ENCODE peak calls at places on chromosomes 2 and 18, in ten cellular contexts. K, Q, U, D, Z, G, N, J, Y and B are unnamed samples. For H3K9me3, the result is how much of the 10 kb centered on the place peaks cover.

GRCh38 chr2:156907806-156908205 is 349.7 kb upstream of the GALNT5 start:
- DNase-seq in K (no peak), Q (no peak), U (no peak), D (peak), Z (no peak), G (no peak), N (no peak), J (peak), Y (no peak), B (no peak)

GRCh38 chr2:14114275-14114674 is 518.2 kb upstream of the LRATD1 start:
- DNase-seq in K (no peak), Q (no peak), U (no peak), D (no peak), Z (no peak), G (no peak), N (no peak), J (no peak), Y (no peak), B (no peak)

GRCh38 chr2:119517433-119517832 is 6.8 kb downstream of the SCTR start:
- DNase-seq in K (peak), Q (peak), U (no peak), D (peak), Z (peak), G (peak), N (peak), J (peak), Y (no peak), B (peak)

GRCh38 chr2:9692392-9693137 is 61.8 kb upstream of the YWHAQ start:
- DNase-seq in K (no peak), Q (peak), U (no peak), D (no peak), Z (no peak), G (peak), N (no peak), J (no peak), Y (no peak), B (no peak)

GRCh38 chr18:366466-367053 is 98.7 kb upstream of the THOC1 start:
- DNase-seq in K (no peak), Q (no peak), U (no peak), D (no peak), Z (no peak), G (no peak), N (no peak), J (no peak), Y (no peak), B (no peak)

GRCh38 chr2:215870088-215870490 is 143.3 kb downstream of the MREG start:
- DNase-seq in K (no peak), Q (no peak), U (no peak), D (peak), Z (peak), G (peak), N (no peak), J (no peak), Y (no peak), B (no peak)

GRCh38 chr18:80145191-80145799 is 36.2 kb downstream of the ADNP2 start:
- DNase-seq in K (peak), Q (no peak), U (no peak), D (peak), Z (no peak), G (no peak), N (no peak), J (peak), Y (no peak), B (no peak)

GRCh38 chr2:219209236-219209635 is 2.7 kb downstream of the ZFAND2B start:
- DNase-seq in K (no peak), Q (no peak), U (no peak), D (no peak), Z (no peak), G (no peak), N (no peak), J (no peak), Y (no peak), B (no peak)

GRCh38 chr2:67046568-67046967 is 350.6 kb upstream of the ETAA1 start:
- DNase-seq in K (peak), Q (no peak), U (no peak), D (no peak), Z (no peak), G (no peak), N (no peak), J (no peak), Y (no peak), B (no peak)

GRCh38 chr2:38935568-38936172 is 46.0 kb downstream of the ARHGEF33 start:
- DNase-seq in K (no peak), Q (no peak), U (no peak), D (peak), Z (no peak), G (no peak), N (no peak), J (no peak), Y (no peak), B (no peak)

GRCh38 chr2:18749912-18750526 is 160.7 kb upstream of the NT5C1B start:
- DNase-seq in K (peak), Q (peak), U (no peak), D (peak), Z (peak), G (peak), N (peak), J (peak), Y (peak), B (peak)

GRCh38 chr2:229910832-229911412 is 10.9 kb downstream of the TRIP12 start:
- DNase-seq in K (peak), Q (no peak), U (no peak), D (no peak), Z (peak), G (no peak), N (no peak), J (peak), Y (no peak), B (no peak)

GRCh38 chr2:17543131-17543660 is 2.7 kb downstream of the VSNL1 start:
- DNase-seq in K (no peak), Q (no peak), U (no peak), D (no peak), Z (no peak), G (no peak), N (no peak), J (no peak), Y (no peak), B (no peak)

GRCh38 chr18:45764000-45764686 is 40.2 kb downstream of the SLC14A1 start:
- DNase-seq in K (peak), Q (no peak), U (no peak), D (peak), Z (no peak), G (no peak), N (no peak), J (peak), Y (no peak), B (no peak)

GRCh38 chr18:50879302-50880107 is 587 bp downstream of the ME2 start:
- DNase-seq in K (peak), Q (no peak), U (peak), D (peak), Z (peak), G (peak), N (peak), J (peak), Y (no peak), B (no peak)

GRCh38 chr18:57819671-57820460 is 16.8 kb upstream of the ATP8B1 start:
- DNase-seq in K (peak), Q (peak), U (no peak), D (peak), Z (peak), G (peak), N (no peak), J (peak), Y (peak), B (peak)

GRCh38 chr2:143514413-143514812 is 385.2 kb downstream of the ARHGAP15 start:
- DNase-seq in K (no peak), Q (no peak), U (no peak), D (peak), Z (no peak), G (no peak), N (no peak), J (no peak), Y (no peak), B (no peak)

DNA sequence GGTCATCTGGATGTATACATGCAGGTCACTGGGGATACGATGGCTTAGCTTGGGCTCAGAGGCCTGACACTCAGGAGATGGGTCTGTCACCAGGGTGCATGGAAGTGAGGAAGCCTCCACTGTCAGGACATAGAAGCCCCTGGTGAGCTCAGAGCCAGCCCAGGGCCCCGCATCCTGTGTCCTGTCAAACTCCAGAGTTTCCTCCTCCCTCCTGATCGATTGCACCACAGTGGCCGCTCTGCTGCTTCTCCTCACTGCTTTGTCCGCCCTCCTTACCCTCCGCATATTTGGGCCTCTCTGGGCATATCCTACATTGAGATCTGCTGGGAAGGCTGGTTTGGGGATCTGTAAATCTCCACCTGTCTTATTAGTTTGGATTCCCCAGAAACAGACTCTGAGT is 37.5 kb upstream of the ATG16L1 start:
- DNase-seq in K (no peak), Q (no peak), U (no peak), D (no peak), Z (no peak), G (no peak), N (no peak), J (no peak), Y (no peak), B (no peak)
- H3K9me3 ChIP-seq in K (under half), Q (under half), U (under half), D (under half), Z (under half), G (under half), N (under half), J (under half), Y (under half), B (under half)

GRCh38 chr18:40938615-40939014 is 1016.4 kb upstream of the PIK3C3 start:
- DNase-seq in K (no peak), Q (no peak), U (no peak), D (no peak), Z (no peak), G (no peak), N (no peak), J (no peak), Y (no peak), B (no peak)
- H3K9me3 ChIP-seq in K (under half), Q (under half), U (under half), D (under half), Z (under half), G (under half), N (under half), J (under half), Y (under half), B (under half)

DNA sequence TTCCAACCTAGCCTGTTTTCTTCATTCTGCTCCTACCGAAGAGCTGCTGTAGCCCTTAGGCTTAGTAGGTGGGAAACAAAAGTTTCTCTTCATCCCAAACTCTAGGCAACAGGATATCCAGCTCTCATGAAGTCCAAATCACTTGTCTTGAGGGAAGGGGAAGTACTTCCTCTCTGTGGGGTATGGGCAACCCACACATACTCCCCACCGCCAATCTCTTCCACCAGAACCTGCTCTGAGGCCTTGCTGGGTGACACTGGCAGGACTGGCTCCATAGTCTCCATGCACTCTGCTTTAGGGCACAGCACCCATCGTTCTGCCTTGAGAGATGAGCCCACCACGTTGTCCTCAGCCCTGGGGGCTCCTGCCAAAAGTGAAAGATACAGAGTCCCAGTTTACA is 173.0 kb downstream of the NCK2 start:
- DNase-seq in K (no peak), Q (no peak), U (no peak), D (no peak), Z (no peak), G (no peak), N (no peak), J (no peak), Y (no peak), B (no peak)
- H3K9me3 ChIP-seq in K (under half), Q (under half), U (under half), D (under half), Z (under half), G (under half), N (under half), J (under half), Y (under half), B (under half)

GRCh38 chr2:176161041-176161785 is 4.1 kb downstream of the HOXD3 start:
- DNase-seq in K (no peak), Q (no peak), U (no peak), D (no peak), Z (no peak), G (no peak), N (no peak), J (no peak), Y (no peak), B (no peak)
- H3K9me3 ChIP-seq in K (under half), Q (under half), U (under half), D (under half), Z (under half), G (under half), N (under half), J (under half), Y (under half), B (under half)

GRCh38 chr2:62731275-62731674 is 25.8 kb downstream of the EHBP1 start:
- DNase-seq in K (no peak), Q (no peak), U (no peak), D (no peak), Z (no peak), G (no peak), N (no peak), J (no peak), Y (no peak), B (no peak)

GRCh38 chr2:62725712-62726055 is 20.2 kb downstream of the EHBP1 start:
- DNase-seq in K (no peak), Q (no peak), U (no peak), D (no peak), Z (no peak), G (no peak), N (no peak), J (no peak), Y (no peak), B (no peak)

GRCh38 chr2:62727259-62727867 is 21.9 kb downstream of the EHBP1 start:
- DNase-seq in K (no peak), Q (no peak), U (no peak), D (no peak), Z (no peak), G (no peak), N (no peak), J (no peak), Y (no peak), B (no peak)

GRCh38 chr2:62724886-62725711 is 19.6 kb downstream of the EHBP1 start:
- DNase-seq in K (peak), Q (peak), U (no peak), D (no peak), Z (peak), G (no peak), N (no peak), J (peak), Y (no peak), B (peak)

GRCh38 chr2:62727876-62728566 is 22.5 kb downstream of the EHBP1 start:
- DNase-seq in K (no peak), Q (no peak), U (no peak), D (no peak), Z (no peak), G (no peak), N (no peak), J (no peak), Y (no peak), B (no peak)
- H3K9me3 ChIP-seq in K (under half), Q (under half), U (under half), D (under half), Z (under half), G (under half), N (under half), J (under half), Y (under half), B (under half)

GRCh38 chr2:239175181-239175580 is 225.6 kb downstream of the HDAC4 start:
- DNase-seq in K (no peak), Q (no peak), U (no peak), D (no peak), Z (no peak), G (no peak), N (no peak), J (no peak), Y (no peak), B (peak)
- H3K9me3 ChIP-seq in K (under half), Q (under half), U (under half), D (under half), Z (under half), G (under half), N (under half), J (under half), Y (under half), B (under half)

DNA sequence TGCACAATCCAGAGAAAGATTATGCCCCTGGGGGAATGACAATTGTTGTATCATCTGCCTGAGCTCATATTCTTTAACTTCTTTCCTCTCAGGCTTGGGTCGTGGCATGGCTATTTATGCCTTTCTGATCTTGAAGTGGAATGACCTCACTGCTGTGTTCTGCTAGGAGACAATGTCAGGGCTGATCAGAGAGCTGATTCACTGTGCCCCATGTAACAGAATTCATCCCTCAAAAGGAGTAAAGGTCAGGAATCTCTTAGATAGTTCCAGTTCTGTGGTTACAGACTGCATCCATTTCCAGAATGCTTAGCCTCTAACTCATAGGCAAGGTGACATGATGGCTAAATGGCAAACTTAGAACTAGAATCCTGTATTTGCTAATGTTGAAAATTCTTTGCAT is 511.7 kb upstream of the CNTNAP5 start:
- DNase-seq in K (no peak), Q (no peak), U (no peak), D (no peak), Z (no peak), G (no peak), N (no peak), J (no peak), Y (no peak), B (no peak)
- H3K9me3 ChIP-seq in K (under half), Q (under half), U (under half), D (under half), Z (under half), G (under half), N (under half), J (under half), Y (under half), B (under half)

GRCh38 chr2:82950148-82950547 is 1508.9 kb downstream of the SUCLG1 start:
- DNase-seq in K (no peak), Q (no peak), U (no peak), D (no peak), Z (no peak), G (no peak), N (no peak), J (no peak), Y (no peak), B (no peak)
- H3K9me3 ChIP-seq in K (under half), Q (under half), U (under half), D (under half), Z (under half), G (under half), N (under half), J (under half), Y (under half), B (under half)

DNA sequence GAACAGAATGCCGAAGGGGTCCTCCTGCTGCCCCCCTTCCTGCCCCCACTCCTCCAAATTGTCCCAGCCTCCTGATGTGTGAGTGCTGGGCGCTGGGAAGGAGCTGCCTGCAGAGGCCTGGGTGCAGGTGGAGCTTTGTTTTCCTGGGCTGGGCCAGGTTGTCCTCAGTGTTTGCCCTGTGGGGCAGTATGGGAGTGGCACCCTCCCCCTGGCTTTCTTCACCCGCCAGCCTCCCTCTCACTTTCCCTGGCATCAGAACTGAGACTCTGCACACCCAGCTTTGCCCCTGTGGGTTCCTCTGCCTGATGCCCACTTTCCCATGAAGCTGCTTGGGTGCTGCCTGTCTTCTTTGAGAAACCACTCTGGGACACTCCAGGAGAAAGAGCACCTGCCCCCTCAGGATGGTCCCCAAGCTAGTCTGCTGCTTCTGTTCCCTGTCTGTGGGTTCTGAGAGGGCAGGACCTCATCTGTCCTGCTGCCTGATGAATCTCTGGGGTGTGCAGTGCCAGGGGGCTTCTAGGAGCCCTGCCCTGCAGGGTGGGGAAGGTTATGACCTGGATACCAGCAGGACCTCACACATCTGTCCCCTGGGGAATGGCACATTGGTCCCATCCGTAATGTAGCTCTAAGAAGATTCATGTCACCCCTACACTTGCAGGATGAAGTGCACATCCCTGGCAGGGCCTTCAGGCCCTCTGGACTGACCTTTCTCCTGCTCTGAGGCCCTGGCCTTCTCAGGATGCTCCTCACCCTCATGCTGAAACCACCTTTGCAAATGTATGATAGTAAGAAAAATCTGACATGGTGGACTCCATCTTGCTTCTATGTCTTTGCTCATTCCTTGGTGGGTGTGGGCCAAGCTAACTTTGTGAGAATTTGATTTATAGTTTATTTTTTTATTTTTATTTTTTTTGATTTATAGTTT is 146.8 kb upstream of the HS6ST1 start:
- DNase-seq in K (no peak), Q (no peak), U (no peak), D (no peak), Z (no peak), G (no peak), N (no peak), J (no peak), Y (peak), B (no peak)
- H3K9me3 ChIP-seq in K (under half), Q (under half), U (under half), D (under half), Z (under half), G (under half), N (under half), J (under half), Y (under half), B (under half)